ENCODE peak calls at places on chromosomes 16 and 17, in five cellular contexts. Z is HCT116, O is PC-3, M is HepG2, X is fibroblast of lung. U is an unnamed sample.

GRCh38 chr17:33661975-33662374 is 368.9 kb upstream of the ASIC2 start:
- DNase-seq in Z (no peak), O (no peak), M (no peak), X (no peak), U (no peak)

GRCh38 chr16:86371083-86371803 is 139.1 kb upstream of the FOXF1 start:
- DNase-seq in Z (no peak), O (no peak), M (no peak), X (no peak), U (no peak)

GRCh38 chr17:78051186-78051972 is 77.2 kb downstream of the TMC6 start:
- DNase-seq in Z (no peak), O (no peak), M (no peak), X (no peak), U (no peak)

GRCh38 chr16:18816286-18816685 is 14.9 kb upstream of the ARL6IP1 start:
- DNase-seq in Z (no peak), O (no peak), M (no peak), X (no peak), U (no peak)

GRCh38 chr17:56594528-56595418 is 1.3 kb downstream of the NOG start:
- DNase-seq in Z (no peak), O (peak; percentile 56), M (no peak), X (no peak), U (peak; percentile 31)

GRCh38 chr17:76938009-76938408 is 69.8 kb downstream of the MGAT5B start:
- DNase-seq in Z (no peak), O (no peak), M (no peak), X (no peak), U (no peak)

GRCh38 chr16:85184404-85184803 is 72.1 kb upstream of the CIBAR2 start:
- DNase-seq in Z (no peak), O (no peak), M (no peak), X (no peak), U (no peak)

GRCh38 chr17:42518046-42518754 is 17.8 kb upstream of the NAGLU start:
- DNase-seq in Z (peak; percentile 79), O (peak; percentile 89), M (no peak), X (peak; percentile 98), U (peak; percentile 73)

GRCh38 chr16:57036945-57037344 is 47.6 kb downstream of the NLRC5 start:
- DNase-seq in Z (no peak), O (no peak), M (no peak), X (no peak), U (no peak)

GRCh38 chr17:7704601-7705268 is at the start of gene EFNB3:
- DNase-seq in Z (no peak), O (peak; percentile 39), M (no peak), X (peak; percentile 22), U (peak; percentile 81)

GRCh38 chr16:2912330-2913199 is 834 bp downstream of the FLYWCH1 start:
- DNase-seq in Z (no peak), O (peak; percentile 25), M (peak; percentile 6), X (peak; percentile 79), U (peak; percentile 79)

GRCh38 chr16:85657996-85658395 is 30.8 kb downstream of the GINS2 start:
- DNase-seq in Z (no peak), O (no peak), M (no peak), X (no peak), U (no peak)

GRCh38 chr17:1803280-1803679 is 26.4 kb downstream of the SMYD4 start:
- DNase-seq in Z (no peak), O (no peak), M (no peak), X (no peak), U (no peak)

GRCh38 chr17:7440823-7441174 is 1.5 kb downstream of the FGF11 start:
- DNase-seq in Z (no peak), O (peak; percentile 36), M (no peak), X (no peak), U (no peak)

GRCh38 chr16:2214721-2214970 is at the start of gene PGP:
- DNase-seq in Z (no peak), O (no peak), M (no peak), X (no peak), U (no peak)

GRCh38 chr16:4694664-4695451 is 1.5 kb downstream of the NUDT16L1 start:
- DNase-seq in Z (no peak), O (no peak), M (no peak), X (no peak), U (no peak)

DNA sequence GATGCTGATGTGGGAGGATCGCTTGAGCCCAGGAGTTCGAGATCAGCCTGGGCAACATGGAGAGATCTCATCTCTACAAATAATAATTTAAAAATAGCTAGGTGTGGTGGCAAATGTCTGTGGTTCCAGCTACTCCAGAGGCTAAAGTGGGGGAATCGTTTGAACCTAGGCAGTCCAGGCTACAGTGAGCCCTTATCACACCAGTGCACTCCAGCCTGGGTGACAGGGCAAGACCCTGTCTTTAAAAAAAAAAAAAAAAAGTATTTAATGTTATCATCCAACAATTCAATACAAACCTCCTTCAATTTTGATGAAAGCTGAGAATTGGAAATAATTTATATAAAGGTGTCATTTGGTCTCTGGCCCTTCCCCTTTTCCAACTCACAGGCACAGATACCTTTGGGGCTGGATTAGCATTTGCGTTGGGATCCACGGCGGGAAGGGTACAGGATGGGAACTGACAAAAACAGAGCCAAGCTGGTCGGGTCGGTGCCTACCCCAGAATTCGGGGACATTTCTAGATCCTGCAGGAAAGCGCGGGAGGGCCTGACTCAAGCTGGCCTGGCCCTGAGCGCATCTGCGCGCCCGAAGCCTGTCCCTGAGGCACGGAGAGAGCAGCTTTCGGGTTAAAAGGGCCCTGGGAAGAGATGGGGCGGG is 860 bp upstream of the DCAF7 start:
- DNase-seq in Z (no peak), O (no peak), M (no peak), X (no peak), U (no peak)
- TF ChIP-seq EZH2 in Z (no peak), O (no peak), M (no peak), X (no peak), U (no peak)

GRCh38 chr16:11871193-11871592 is 19.9 kb upstream of the RSL1D1 start:
- DNase-seq in Z (no peak), O (no peak), M (peak; percentile 53), X (peak; percentile 48), U (peak; percentile 44)
- TF ChIP-seq CTCF in Z (no peak), O (peak; percentile 27), M (peak; percentile 44), X (peak; percentile 24), U (peak; percentile 21)

GRCh38 chr17:68435361-68435760 is 21.9 kb downstream of the WIPI1 start:
- DNase-seq in Z (no peak), O (no peak), M (no peak), X (no peak), U (no peak)

GRCh38 chr17:68435876-68436842 is 21.1 kb downstream of the WIPI1 start:
- DNase-seq in Z (peak; percentile 66), O (peak; percentile 89), M (peak; percentile 79), X (peak; percentile 78), U (peak; percentile 80)

GRCh38 chr17:68439656-68440290 is 17.5 kb downstream of the WIPI1 start:
- DNase-seq in Z (no peak), O (no peak), M (no peak), X (no peak), U (no peak)

GRCh38 chr17:68440526-68440925 is 16.8 kb downstream of the WIPI1 start:
- DNase-seq in Z (no peak), O (no peak), M (no peak), X (no peak), U (no peak)

DNA sequence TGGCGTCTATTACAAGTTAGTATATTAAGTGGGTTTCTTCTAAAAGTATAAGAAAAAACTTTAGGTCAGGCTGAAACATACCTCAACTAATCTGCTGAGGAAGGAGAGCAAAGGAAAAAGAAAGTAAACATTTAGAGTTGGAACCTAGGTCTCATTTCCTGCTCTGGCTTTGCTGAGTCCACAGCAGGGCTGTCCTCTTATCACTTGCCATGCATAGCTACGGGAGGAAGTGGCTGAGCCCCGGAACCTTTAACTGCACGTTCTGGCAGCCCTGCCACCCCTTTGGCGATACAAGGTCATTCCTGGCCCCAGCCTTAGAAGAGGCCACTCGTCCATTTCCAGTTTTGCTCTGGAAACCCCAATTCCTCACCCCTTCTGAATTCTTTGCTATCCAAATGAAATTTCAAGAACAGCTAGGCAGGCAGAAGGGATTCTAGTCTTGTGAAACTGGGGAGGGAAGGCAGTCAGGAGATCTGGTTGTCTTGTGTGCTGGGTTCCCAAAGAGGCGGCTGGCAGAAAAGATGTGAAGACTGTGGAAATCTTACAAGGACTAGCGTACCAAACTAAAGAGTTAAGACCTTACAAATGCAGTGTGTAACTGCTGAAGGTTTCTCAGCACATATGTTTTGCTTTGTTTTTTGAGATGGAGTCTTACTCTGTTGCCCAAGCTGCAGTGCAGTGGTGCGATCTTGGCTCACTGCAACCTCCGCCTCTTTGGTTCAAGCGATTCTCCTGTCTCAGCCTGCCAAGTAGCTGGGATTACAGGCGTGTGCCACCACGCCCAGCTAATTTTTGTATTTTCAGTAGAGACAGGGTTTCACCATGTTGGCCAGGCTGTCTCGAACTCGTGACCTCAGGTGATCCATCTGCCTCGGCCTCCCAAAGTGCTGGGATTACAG is 19.1 kb downstream of the WIPI1 start:
- DNase-seq in Z (no peak), O (no peak), M (peak; percentile 80), X (no peak), U (no peak)
- H3K4me3 ChIP-seq in Z (no peak overlapping the region), O (no peak overlapping the region), M (peak overlapping the region; percentile 11), X (no peak overlapping the region), U (no peak overlapping the region)

GRCh38 chr16:77437859-77438258 is 3.0 kb upstream of the ADAMTS18 start:
- DNase-seq in Z (no peak), O (no peak), M (no peak), X (peak; percentile 52), U (peak; percentile 3)

GRCh38 chr16:77434365-77435239 is at the start of gene ADAMTS18:
- DNase-seq in Z (no peak), O (no peak), M (no peak), X (no peak), U (no peak)

GRCh38 chr16:77434022-77434364 is 841 bp downstream of the ADAMTS18 start:
- DNase-seq in Z (no peak), O (no peak), M (no peak), X (no peak), U (no peak)

GRCh38 chr16:77433146-77433545 is 1.7 kb downstream of the ADAMTS18 start:
- DNase-seq in Z (no peak), O (no peak), M (no peak), X (no peak), U (no peak)

GRCh38 chr16:77435240-77435819 is 496 bp upstream of the ADAMTS18 start:
- DNase-seq in Z (no peak), O (no peak), M (no peak), X (no peak), U (no peak)
- TF ChIP-seq EZH2 in Z (no peak), O (no peak), M (no peak), X (no peak), U (no peak)

GRCh38 chr17:43714338-43715149 is 44.0 kb downstream of the SOST start:
- DNase-seq in Z (no peak), O (peak; percentile 60), M (no peak), X (no peak), U (no peak)

GRCh38 chr17:43720311-43721060 is 38.1 kb downstream of the SOST start:
- DNase-seq in Z (no peak), O (peak; percentile 61), M (peak; percentile 41), X (peak; percentile 59), U (peak; percentile 67)

GRCh38 chr17:43719578-43719977 is 39.0 kb downstream of the SOST start:
- DNase-seq in Z (no peak), O (no peak), M (no peak), X (no peak), U (no peak)

GRCh38 chr17:43721537-43722268 is 36.9 kb downstream of the SOST start:
- DNase-seq in Z (no peak), O (peak; percentile 33), M (no peak), X (peak; percentile 23), U (no peak)

GRCh38 chr17:43717913-43718312 is 40.7 kb downstream of the SOST start:
- DNase-seq in Z (no peak), O (no peak), M (no peak), X (no peak), U (no peak)
- TF ChIP-seq CTCF in Z (no peak), O (no peak), M (no peak), X (no peak), U (no peak)